ENCODE peak calls at places on chromosomes 5 and 9, in eight cellular contexts. One of them, this sample, is unnamed.

GRCh38 chr9:117487555-117488175 is 72.8 kb upstream of the ASTN2 start:
- DNase-seq in HCT116: no peak
- DNase-seq in GM23338: peak
- DNase-seq in K562: peak
- DNase-seq in H1: peak
- DNase-seq in GM12878: peak
- DNase-seq in HepG2: peak
- DNase-seq in endothelial cell of umbilical vein: peak
- DNase-seq in this sample: no peak

GRCh38 chr5:119178435-119178834 is 107.5 kb downstream of the DMXL1 start:
- DNase-seq in HCT116: no peak
- DNase-seq in GM23338: peak
- DNase-seq in K562: no peak
- DNase-seq in H1: no peak
- DNase-seq in GM12878: no peak
- DNase-seq in HepG2: no peak
- DNase-seq in endothelial cell of umbilical vein: no peak
- DNase-seq in this sample: no peak

GRCh38 chr9:21836437-21837161 is 34.2 kb downstream of the MTAP start:
- DNase-seq in HCT116: peak
- DNase-seq in GM23338: no peak
- DNase-seq in K562: no peak
- DNase-seq in H1: no peak
- DNase-seq in GM12878: no peak
- DNase-seq in HepG2: peak
- DNase-seq in endothelial cell of umbilical vein: peak
- DNase-seq in this sample: no peak

GRCh38 chr5:120544043-120544442 is 79.9 kb downstream of the PRR16 start:
- DNase-seq in HCT116: no peak
- DNase-seq in GM23338: no peak
- DNase-seq in K562: no peak
- DNase-seq in H1: no peak
- DNase-seq in GM12878: no peak
- DNase-seq in HepG2: no peak
- DNase-seq in endothelial cell of umbilical vein: no peak
- DNase-seq in this sample: no peak

GRCh38 chr5:142961435-142962171 is 191.4 kb downstream of the ARHGAP26 start:
- DNase-seq in HCT116: no peak
- DNase-seq in GM23338: no peak
- DNase-seq in K562: no peak
- DNase-seq in H1: no peak
- DNase-seq in GM12878: no peak
- DNase-seq in HepG2: peak
- DNase-seq in endothelial cell of umbilical vein: no peak
- DNase-seq in this sample: no peak

GRCh38 chr5:94672746-94673145 is 54.3 kb downstream of the SLF1 start:
- DNase-seq in HCT116: no peak
- DNase-seq in GM23338: no peak
- DNase-seq in K562: no peak
- DNase-seq in H1: no peak
- DNase-seq in GM12878: no peak
- DNase-seq in HepG2: no peak
- DNase-seq in endothelial cell of umbilical vein: no peak
- DNase-seq in this sample: no peak

GRCh38 chr5:120512068-120512467 is 48.0 kb downstream of the PRR16 start:
- DNase-seq in HCT116: no peak
- DNase-seq in GM23338: peak
- DNase-seq in K562: no peak
- DNase-seq in H1: peak
- DNase-seq in GM12878: no peak
- DNase-seq in HepG2: no peak
- DNase-seq in endothelial cell of umbilical vein: no peak
- DNase-seq in this sample: no peak

GRCh38 chr9:89317282-89317681 is 1.0 kb upstream of the SECISBP2 start:
- DNase-seq in HCT116: no peak
- DNase-seq in GM23338: peak
- DNase-seq in K562: no peak
- DNase-seq in H1: no peak
- DNase-seq in GM12878: no peak
- DNase-seq in HepG2: no peak
- DNase-seq in endothelial cell of umbilical vein: no peak
- DNase-seq in this sample: no peak

GRCh38 chr9:112443200-112443599 is 43.4 kb upstream of the KIAA1958 start:
- DNase-seq in HCT116: no peak
- DNase-seq in GM23338: peak
- DNase-seq in K562: no peak
- DNase-seq in H1: no peak
- DNase-seq in GM12878: no peak
- DNase-seq in HepG2: peak
- DNase-seq in endothelial cell of umbilical vein: peak
- DNase-seq in this sample: no peak

GRCh38 chr9:134188421-134189166 is 24.2 kb upstream of the RNU6ATAC start:
- DNase-seq in HCT116: no peak
- DNase-seq in GM23338: no peak
- DNase-seq in K562: no peak
- DNase-seq in H1: no peak
- DNase-seq in GM12878: no peak
- DNase-seq in HepG2: no peak
- DNase-seq in endothelial cell of umbilical vein: no peak
- DNase-seq in this sample: no peak

GRCh38 chr9:22049411-22049810 is 40.3 kb upstream of the CDKN2B start:
- DNase-seq in HCT116: no peak
- DNase-seq in GM23338: no peak
- DNase-seq in K562: no peak
- DNase-seq in H1: no peak
- DNase-seq in GM12878: no peak
- DNase-seq in HepG2: no peak
- DNase-seq in endothelial cell of umbilical vein: peak
- DNase-seq in this sample: no peak

GRCh38 chr9:127187231-127187956 is 65.0 kb upstream of the ANGPTL2 start:
- DNase-seq in HCT116: peak
- DNase-seq in GM23338: no peak
- DNase-seq in K562: peak
- DNase-seq in H1: no peak
- DNase-seq in GM12878: no peak
- DNase-seq in HepG2: peak
- DNase-seq in endothelial cell of umbilical vein: peak
- DNase-seq in this sample: no peak

GRCh38 chr5:136042665-136043121 is 13.9 kb downstream of the TGFBI start:
- DNase-seq in HCT116: no peak
- DNase-seq in GM23338: no peak
- DNase-seq in K562: no peak
- DNase-seq in H1: no peak
- DNase-seq in GM12878: no peak
- DNase-seq in HepG2: peak
- DNase-seq in endothelial cell of umbilical vein: peak
- DNase-seq in this sample: no peak

GRCh38 chr9:72173080-72173479 is 23.8 kb downstream of the GDA start:
- DNase-seq in HCT116: no peak
- DNase-seq in GM23338: peak
- DNase-seq in K562: no peak
- DNase-seq in H1: no peak
- DNase-seq in GM12878: no peak
- DNase-seq in HepG2: no peak
- DNase-seq in endothelial cell of umbilical vein: no peak
- DNase-seq in this sample: no peak

GRCh38 chr5:132293992-132294727 is at the start of gene SLC22A4:
- DNase-seq in HCT116: peak
- DNase-seq in GM23338: peak
- DNase-seq in K562: peak
- DNase-seq in H1: no peak
- DNase-seq in GM12878: no peak
- DNase-seq in HepG2: peak
- DNase-seq in endothelial cell of umbilical vein: peak
- DNase-seq in this sample: no peak

GRCh38 chr5:132295505-132296411 is 1.6 kb downstream of the SLC22A4 start:
- DNase-seq in HCT116: no peak
- DNase-seq in GM23338: no peak
- DNase-seq in K562: no peak
- DNase-seq in H1: no peak
- DNase-seq in GM12878: no peak
- DNase-seq in HepG2: no peak
- DNase-seq in endothelial cell of umbilical vein: peak
- DNase-seq in this sample: no peak

GRCh38 chr5:132294728-132295504 is 722 bp downstream of the SLC22A4 start:
- DNase-seq in HCT116: peak
- DNase-seq in GM23338: peak
- DNase-seq in K562: peak
- DNase-seq in H1: no peak
- DNase-seq in GM12878: no peak
- DNase-seq in HepG2: no peak
- DNase-seq in endothelial cell of umbilical vein: peak
- DNase-seq in this sample: no peak

GRCh38 chr5:132291026-132291425 is 3.2 kb upstream of the SLC22A4 start:
- DNase-seq in HCT116: no peak
- DNase-seq in GM23338: no peak
- DNase-seq in K562: no peak
- DNase-seq in H1: no peak
- DNase-seq in GM12878: no peak
- DNase-seq in HepG2: no peak
- DNase-seq in endothelial cell of umbilical vein: no peak
- DNase-seq in this sample: no peak

GRCh38 chr5:132293066-132293991 is 865 bp upstream of the SLC22A4 start:
- DNase-seq in HCT116: peak
- DNase-seq in GM23338: peak
- DNase-seq in K562: peak
- DNase-seq in H1: no peak
- DNase-seq in GM12878: no peak
- DNase-seq in HepG2: peak
- DNase-seq in endothelial cell of umbilical vein: peak
- DNase-seq in this sample: no peak
- TF ChIP-seq POLR2AphosphoS5 in HCT116: peak
- TF ChIP-seq POLR2AphosphoS5 in GM23338: peak
- TF ChIP-seq POLR2AphosphoS5 in K562: peak
- TF ChIP-seq POLR2AphosphoS5 in H1: peak
- TF ChIP-seq POLR2AphosphoS5 in GM12878: peak
- TF ChIP-seq POLR2AphosphoS5 in HepG2: no peak
- TF ChIP-seq POLR2AphosphoS5 in endothelial cell of umbilical vein: no peak
- TF ChIP-seq POLR2AphosphoS5 in this sample: no peak

GRCh38 chr9:93952784-93953491 is 2.2 kb downstream of the BARX1 start:
- DNase-seq in HCT116: no peak
- DNase-seq in GM23338: peak
- DNase-seq in K562: no peak
- DNase-seq in H1: no peak
- DNase-seq in GM12878: no peak
- DNase-seq in HepG2: no peak
- DNase-seq in endothelial cell of umbilical vein: no peak
- DNase-seq in this sample: no peak

GRCh38 chr9:93949694-93950449 is 5.3 kb downstream of the BARX1 start:
- DNase-seq in HCT116: peak
- DNase-seq in GM23338: peak
- DNase-seq in K562: peak
- DNase-seq in H1: no peak
- DNase-seq in GM12878: no peak
- DNase-seq in HepG2: no peak
- DNase-seq in endothelial cell of umbilical vein: no peak
- DNase-seq in this sample: no peak

GRCh38 chr9:93950619-93951601 is 4.2 kb downstream of the BARX1 start:
- DNase-seq in HCT116: no peak
- DNase-seq in GM23338: peak
- DNase-seq in K562: no peak
- DNase-seq in H1: no peak
- DNase-seq in GM12878: no peak
- DNase-seq in HepG2: no peak
- DNase-seq in endothelial cell of umbilical vein: no peak
- DNase-seq in this sample: no peak

GRCh38 chr9:93952119-93952783 is 2.9 kb downstream of the BARX1 start:
- DNase-seq in HCT116: no peak
- DNase-seq in GM23338: peak
- DNase-seq in K562: no peak
- DNase-seq in H1: no peak
- DNase-seq in GM12878: no peak
- DNase-seq in HepG2: no peak
- DNase-seq in endothelial cell of umbilical vein: no peak
- DNase-seq in this sample: no peak

GRCh38 chr9:93951655-93952118 is 3.5 kb downstream of the BARX1 start:
- DNase-seq in HCT116: no peak
- DNase-seq in GM23338: peak
- DNase-seq in K562: no peak
- DNase-seq in H1: no peak
- DNase-seq in GM12878: no peak
- DNase-seq in HepG2: no peak
- DNase-seq in endothelial cell of umbilical vein: no peak
- DNase-seq in this sample: no peak
- H3K4me3 ChIP-seq in HCT116: no peak
- H3K4me3 ChIP-seq in GM23338: peak
- H3K4me3 ChIP-seq in K562: no peak
- H3K4me3 ChIP-seq in H1: no peak
- H3K4me3 ChIP-seq in GM12878: no peak
- H3K4me3 ChIP-seq in HepG2: no peak
- H3K4me3 ChIP-seq in endothelial cell of umbilical vein: no peak
- H3K4me3 ChIP-seq in this sample: peak

GRCh38 chr5:166979576-166979975 is 1311.9 kb upstream of the WWC1 start:
- DNase-seq in HCT116: no peak
- DNase-seq in GM23338: peak
- DNase-seq in K562: no peak
- DNase-seq in H1: no peak
- DNase-seq in GM12878: no peak
- DNase-seq in HepG2: no peak
- DNase-seq in endothelial cell of umbilical vein: no peak
- DNase-seq in this sample: no peak
- TF ChIP-seq EZH2 in HCT116: no peak
- TF ChIP-seq EZH2 in GM23338: no peak
- TF ChIP-seq EZH2 in K562: no peak
- TF ChIP-seq EZH2 in H1: no peak
- TF ChIP-seq EZH2 in GM12878: no peak
- TF ChIP-seq EZH2 in HepG2: no peak
- TF ChIP-seq EZH2 in endothelial cell of umbilical vein: no peak
- TF ChIP-seq EZH2 in this sample: no peak

DNA sequence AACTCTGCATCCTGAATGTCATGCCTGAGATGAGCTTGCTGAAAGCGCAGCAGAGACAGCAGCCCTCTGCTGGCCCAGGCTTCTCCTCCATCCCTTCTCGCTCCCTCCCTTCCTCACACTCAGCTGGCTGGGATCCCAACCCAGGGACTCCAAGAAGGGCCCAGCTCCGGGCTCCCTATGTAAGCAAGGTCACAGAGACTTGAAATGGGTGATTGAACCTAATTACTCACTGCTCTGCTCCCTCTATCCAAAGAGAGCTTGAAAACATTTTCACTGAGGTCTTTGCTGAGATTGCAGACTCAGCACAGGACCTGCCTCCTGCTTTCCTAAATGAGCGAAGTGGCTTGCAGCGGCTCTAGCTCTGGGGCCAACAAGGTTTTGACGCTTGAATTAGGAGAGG is 42.8 kb downstream of the RAPGEF1 start:
- DNase-seq in HCT116: no peak
- DNase-seq in GM23338: peak
- DNase-seq in K562: no peak
- DNase-seq in H1: no peak
- DNase-seq in GM12878: no peak
- DNase-seq in HepG2: no peak
- DNase-seq in endothelial cell of umbilical vein: no peak
- DNase-seq in this sample: no peak
- TF ChIP-seq POLR2AphosphoS5 in HCT116: no peak
- TF ChIP-seq POLR2AphosphoS5 in GM23338: no peak
- TF ChIP-seq POLR2AphosphoS5 in K562: no peak
- TF ChIP-seq POLR2AphosphoS5 in H1: no peak
- TF ChIP-seq POLR2AphosphoS5 in GM12878: no peak
- TF ChIP-seq POLR2AphosphoS5 in HepG2: no peak
- TF ChIP-seq POLR2AphosphoS5 in endothelial cell of umbilical vein: no peak
- TF ChIP-seq POLR2AphosphoS5 in this sample: no peak

GRCh38 chr9:27421567-27421966 is 102.5 kb upstream of the IFNK start:
- DNase-seq in HCT116: no peak
- DNase-seq in GM23338: peak
- DNase-seq in K562: no peak
- DNase-seq in H1: no peak
- DNase-seq in GM12878: no peak
- DNase-seq in HepG2: no peak
- DNase-seq in endothelial cell of umbilical vein: no peak
- DNase-seq in this sample: no peak
- H3K4me3 ChIP-seq in HCT116: no peak
- H3K4me3 ChIP-seq in GM23338: no peak
- H3K4me3 ChIP-seq in K562: no peak
- H3K4me3 ChIP-seq in H1: no peak
- H3K4me3 ChIP-seq in GM12878: no peak
- H3K4me3 ChIP-seq in HepG2: no peak
- H3K4me3 ChIP-seq in endothelial cell of umbilical vein: no peak
- H3K4me3 ChIP-seq in this sample: no peak